ENCODE peak calls at places on chromosomes 13 and 19, in ten cellular contexts. One of them, this sample, is unnamed.

GRCh38 chr13:107574517-107575215 is 640.7 kb downstream of the LIG4 start:
- DNase-seq in prostate gland: no peak
- DNase-seq in mesendoderm: peak; percentile 40
- DNase-seq in SK-N-SH: no peak
- DNase-seq in tibial artery: no peak
- DNase-seq in adrenal gland: no peak
- DNase-seq in ascending aorta: no peak
- DNase-seq in MM.1S: no peak
- DNase-seq in body of pancreas: no peak
- DNase-seq in GM23248: no peak
- DNase-seq in this sample: no peak

GRCh38 chr13:67063036-67063435 is 167.1 kb downstream of the PCDH9 start:
- DNase-seq in ascending aorta: no peak
- DNase-seq in tibial artery: no peak
- DNase-seq in prostate gland: no peak
- DNase-seq in mesendoderm: no peak
- DNase-seq in adrenal gland: no peak
- DNase-seq in GM23248: no peak
- DNase-seq in SK-N-SH: no peak
- DNase-seq in body of pancreas: no peak
- DNase-seq in MM.1S: no peak
- DNase-seq in this sample: no peak

GRCh38 chr19:57244513-57244912 is 4.1 kb downstream of the ZNF805 start:
- DNase-seq in body of pancreas: no peak
- DNase-seq in prostate gland: no peak
- DNase-seq in SK-N-SH: no peak
- DNase-seq in MM.1S: no peak
- DNase-seq in ascending aorta: no peak
- DNase-seq in GM23248: no peak
- DNase-seq in adrenal gland: no peak
- DNase-seq in mesendoderm: no peak
- DNase-seq in tibial artery: no peak
- DNase-seq in this sample: no peak

GRCh38 chr19:12868540-12869112 is 12.6 kb downstream of the DNASE2 start:
- DNase-seq in SK-N-SH: peak; percentile 63
- DNase-seq in mesendoderm: peak; percentile 69
- DNase-seq in adrenal gland: no peak
- DNase-seq in body of pancreas: no peak
- DNase-seq in prostate gland: no peak
- DNase-seq in ascending aorta: no peak
- DNase-seq in GM23248: peak; percentile 25
- DNase-seq in tibial artery: no peak
- DNase-seq in MM.1S: no peak
- DNase-seq in this sample: no peak

GRCh38 chr19:6480843-6481415 is 658 bp downstream of the DENND1C start:
- DNase-seq in body of pancreas: no peak
- DNase-seq in prostate gland: no peak
- DNase-seq in tibial artery: no peak
- DNase-seq in SK-N-SH: no peak
- DNase-seq in adrenal gland: no peak
- DNase-seq in MM.1S: no peak
- DNase-seq in mesendoderm: no peak
- DNase-seq in GM23248: no peak
- DNase-seq in ascending aorta: no peak
- DNase-seq in this sample: no peak

GRCh38 chr19:40695881-40696280 is 5.4 kb upstream of the NUMBL start:
- DNase-seq in MM.1S: no peak
- DNase-seq in mesendoderm: no peak
- DNase-seq in body of pancreas: no peak
- DNase-seq in ascending aorta: no peak
- DNase-seq in GM23248: no peak
- DNase-seq in adrenal gland: no peak
- DNase-seq in tibial artery: no peak
- DNase-seq in SK-N-SH: no peak
- DNase-seq in prostate gland: no peak
- DNase-seq in this sample: no peak

GRCh38 chr13:28582225-28582891 is 76.6 kb upstream of the POMP start:
- DNase-seq in ascending aorta: no peak
- DNase-seq in MM.1S: no peak
- DNase-seq in body of pancreas: no peak
- DNase-seq in tibial artery: no peak
- DNase-seq in GM23248: no peak
- DNase-seq in mesendoderm: peak; percentile 34
- DNase-seq in SK-N-SH: no peak
- DNase-seq in adrenal gland: no peak
- DNase-seq in prostate gland: no peak
- DNase-seq in this sample: no peak

GRCh38 chr13:42615691-42616090 is 41.7 kb downstream of the TNFSF11 start:
- DNase-seq in body of pancreas: no peak
- DNase-seq in tibial artery: no peak
- DNase-seq in ascending aorta: no peak
- DNase-seq in GM23248: no peak
- DNase-seq in mesendoderm: no peak
- DNase-seq in MM.1S: no peak
- DNase-seq in adrenal gland: no peak
- DNase-seq in SK-N-SH: no peak
- DNase-seq in prostate gland: no peak
- DNase-seq in this sample: no peak

GRCh38 chr13:43365042-43365344 is 341.6 kb downstream of the DNAJC15 start:
- DNase-seq in tibial artery: no peak
- DNase-seq in SK-N-SH: no peak
- DNase-seq in ascending aorta: no peak
- DNase-seq in prostate gland: no peak
- DNase-seq in mesendoderm: no peak
- DNase-seq in adrenal gland: no peak
- DNase-seq in MM.1S: no peak
- DNase-seq in GM23248: no peak
- DNase-seq in body of pancreas: no peak
- DNase-seq in this sample: no peak

DNA sequence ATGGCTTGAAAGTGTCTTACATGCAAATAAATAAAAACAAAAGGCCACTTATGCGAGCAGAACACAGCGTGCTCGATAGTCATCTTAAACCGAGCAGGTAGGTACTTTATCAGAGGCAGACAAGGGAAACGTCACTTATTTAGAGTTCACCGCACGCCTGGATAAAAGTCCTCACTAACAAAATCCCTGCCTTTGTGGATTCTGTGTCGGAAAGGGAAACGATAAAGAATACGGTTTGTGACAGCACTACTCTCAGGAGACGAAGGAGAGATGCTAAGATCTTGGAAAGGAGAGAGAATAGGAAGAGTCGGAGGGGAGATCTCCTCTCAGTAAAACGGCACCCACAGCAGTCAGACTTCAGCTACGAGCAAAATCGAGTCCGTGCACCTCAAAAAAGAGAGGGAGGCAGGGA is 581 bp downstream of the RCBTB1 start:
- DNase-seq in tibial artery: no peak
- DNase-seq in GM23248: peak; percentile 28
- DNase-seq in ascending aorta: no peak
- DNase-seq in prostate gland: no peak
- DNase-seq in MM.1S: peak; percentile 14
- DNase-seq in mesendoderm: peak; percentile 47
- DNase-seq in adrenal gland: no peak
- DNase-seq in body of pancreas: no peak
- DNase-seq in SK-N-SH: no peak
- DNase-seq in this sample: no peak
- H3K27ac ChIP-seq in tibial artery: peak overlapping the region; percentile 77
- H3K27ac ChIP-seq in GM23248: no peak overlapping the region
- H3K27ac ChIP-seq in ascending aorta: peak overlapping the region; percentile 71
- H3K27ac ChIP-seq in prostate gland: peak overlapping the region; percentile 83
- H3K27ac ChIP-seq in MM.1S: peak overlapping the region; percentile 23
- H3K27ac ChIP-seq in mesendoderm: peak overlapping the region; percentile 46
- H3K27ac ChIP-seq in adrenal gland: peak overlapping the region; percentile 85
- H3K27ac ChIP-seq in body of pancreas: peak overlapping the region; percentile 81
- H3K27ac ChIP-seq in SK-N-SH: peak overlapping the region; percentile 74
- H3K27ac ChIP-seq in this sample: peak overlapping the region; percentile 83

GRCh38 chr13:77915676-77916075 is 3.0 kb downstream of the EDNRB start:
- DNase-seq in tibial artery: no peak
- DNase-seq in body of pancreas: no peak
- DNase-seq in ascending aorta: no peak
- DNase-seq in mesendoderm: no peak
- DNase-seq in prostate gland: no peak
- DNase-seq in SK-N-SH: no peak
- DNase-seq in MM.1S: no peak
- DNase-seq in GM23248: no peak
- DNase-seq in adrenal gland: no peak
- DNase-seq in this sample: no peak

GRCh38 chr13:77916481-77916880 is 2.1 kb downstream of the EDNRB start:
- DNase-seq in prostate gland: no peak
- DNase-seq in ascending aorta: no peak
- DNase-seq in GM23248: no peak
- DNase-seq in body of pancreas: no peak
- DNase-seq in mesendoderm: no peak
- DNase-seq in adrenal gland: no peak
- DNase-seq in tibial artery: no peak
- DNase-seq in SK-N-SH: no peak
- DNase-seq in MM.1S: no peak
- DNase-seq in this sample: no peak

GRCh38 chr13:77919351-77920294 is 992 bp upstream of the EDNRB start:
- DNase-seq in body of pancreas: peak; percentile 23
- DNase-seq in SK-N-SH: peak; percentile 56
- DNase-seq in adrenal gland: peak; percentile 28
- DNase-seq in prostate gland: peak; percentile 8
- DNase-seq in MM.1S: no peak
- DNase-seq in GM23248: peak; percentile 55
- DNase-seq in tibial artery: peak; percentile 20
- DNase-seq in mesendoderm: peak; percentile 75
- DNase-seq in ascending aorta: peak; percentile 62
- DNase-seq in this sample: no peak

GRCh38 chr13:77918391-77919261 is at the start of gene EDNRB:
- DNase-seq in tibial artery: peak; percentile 31
- DNase-seq in adrenal gland: peak; percentile 35
- DNase-seq in MM.1S: no peak
- DNase-seq in prostate gland: peak; percentile 12
- DNase-seq in GM23248: peak; percentile 62
- DNase-seq in ascending aorta: peak; percentile 67
- DNase-seq in SK-N-SH: peak; percentile 39
- DNase-seq in body of pancreas: peak; percentile 29
- DNase-seq in mesendoderm: peak; percentile 74
- DNase-seq in this sample: no peak
- H3K4me3 ChIP-seq in tibial artery: peak within 1 kb of the TSS; percentile 51
- H3K4me3 ChIP-seq in adrenal gland: peak within 1 kb of the TSS; percentile 36
- H3K4me3 ChIP-seq in MM.1S: no peak within 1 kb of the TSS
- H3K4me3 ChIP-seq in prostate gland: peak within 1 kb of the TSS; percentile 39
- H3K4me3 ChIP-seq in GM23248: peak within 1 kb of the TSS; percentile 77
- H3K4me3 ChIP-seq in ascending aorta: peak within 1 kb of the TSS; percentile 58
- H3K4me3 ChIP-seq in SK-N-SH: peak within 1 kb of the TSS; percentile 38
- H3K4me3 ChIP-seq in body of pancreas: no peak within 1 kb of the TSS
- H3K4me3 ChIP-seq in mesendoderm: peak within 1 kb of the TSS; percentile 61
- H3K4me3 ChIP-seq in this sample: peak within 1 kb of the TSS; percentile 47

DNA sequence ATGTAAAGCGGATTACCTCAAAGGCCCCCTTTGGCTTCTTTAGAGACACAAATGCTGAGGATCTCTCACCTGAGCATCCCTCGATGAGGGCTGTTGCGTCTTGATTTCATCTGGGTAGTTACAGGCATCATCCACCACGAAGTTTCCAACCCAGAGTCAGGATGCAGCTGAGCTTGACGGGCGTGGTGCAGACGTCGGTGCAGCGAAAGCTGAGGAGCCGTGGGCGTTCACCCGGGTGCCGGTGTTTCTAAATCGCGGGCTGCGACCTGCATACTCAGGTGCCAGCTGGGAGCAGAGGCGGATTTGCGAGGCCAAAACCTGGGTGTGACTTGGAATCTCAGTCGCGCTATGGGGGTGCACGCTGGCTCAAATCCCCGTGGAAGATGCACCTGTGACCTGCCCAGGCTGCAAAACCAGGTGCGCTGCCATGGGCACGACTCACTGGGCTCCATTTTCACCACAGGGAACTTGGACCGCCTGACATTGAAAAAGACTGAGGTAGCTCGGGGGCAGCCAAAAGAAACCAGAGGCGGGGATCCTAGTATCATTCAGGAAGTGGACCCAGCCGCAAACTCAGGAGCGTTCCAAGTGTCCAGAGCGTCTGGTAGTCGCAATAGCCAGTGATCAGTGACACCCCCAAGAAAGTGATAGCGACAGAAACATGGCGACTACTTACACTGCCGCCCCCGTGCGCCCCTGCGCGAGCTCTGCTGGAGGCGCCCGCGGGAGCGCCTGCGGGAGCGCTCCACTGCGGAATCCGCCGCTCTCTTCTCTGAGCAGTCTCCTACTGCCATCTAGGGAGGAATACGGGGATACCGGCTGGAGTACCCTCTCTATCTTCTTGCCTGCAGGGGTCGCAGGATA is 36.4 kb upstream of the IGFL4 start:
- DNase-seq in SK-N-SH: peak; percentile 90
- DNase-seq in GM23248: peak; percentile 90
- DNase-seq in mesendoderm: peak; percentile 94
- DNase-seq in tibial artery: peak; percentile 21
- DNase-seq in body of pancreas: peak; percentile 47
- DNase-seq in adrenal gland: peak; percentile 66
- DNase-seq in MM.1S: peak; percentile 43
- DNase-seq in prostate gland: peak; percentile 46
- DNase-seq in ascending aorta: no peak
- DNase-seq in this sample: no peak
- H3K27me3 ChIP-seq in SK-N-SH: peaks cover 27% of the 10 kb centered on the region
- H3K27me3 ChIP-seq in GM23248: peaks cover 56% of the 10 kb centered on the region
- H3K27me3 ChIP-seq in mesendoderm: no peaks in the 10 kb centered on the region
- H3K27me3 ChIP-seq in tibial artery: no peaks in the 10 kb centered on the region
- H3K27me3 ChIP-seq in body of pancreas: peaks cover 14% of the 10 kb centered on the region
- H3K27me3 ChIP-seq in adrenal gland: peaks cover 33% of the 10 kb centered on the region
- H3K27me3 ChIP-seq in MM.1S: peaks cover 68% of the 10 kb centered on the region
- H3K27me3 ChIP-seq in prostate gland: peaks cover 2% of the 10 kb centered on the region
- H3K27me3 ChIP-seq in ascending aorta: peaks cover 3% of the 10 kb centered on the region
- H3K27me3 ChIP-seq in this sample: no peaks in the 10 kb centered on the region

GRCh38 chr13:113855012-113855921 is 8.6 kb downstream of the GAS6 start:
- DNase-seq in MM.1S: no peak
- DNase-seq in SK-N-SH: no peak
- DNase-seq in tibial artery: peak; percentile 22
- DNase-seq in prostate gland: no peak
- DNase-seq in ascending aorta: no peak
- DNase-seq in mesendoderm: no peak
- DNase-seq in body of pancreas: peak; percentile 6
- DNase-seq in adrenal gland: no peak
- DNase-seq in GM23248: no peak
- DNase-seq in this sample: no peak

GRCh38 chr13:113857531-113858195 is 6.2 kb downstream of the GAS6 start:
- DNase-seq in tibial artery: no peak
- DNase-seq in ascending aorta: no peak
- DNase-seq in adrenal gland: no peak
- DNase-seq in MM.1S: peak; percentile 73
- DNase-seq in body of pancreas: peak; percentile 3
- DNase-seq in SK-N-SH: no peak
- DNase-seq in mesendoderm: no peak
- DNase-seq in GM23248: no peak
- DNase-seq in prostate gland: no peak
- DNase-seq in this sample: peak; percentile 67

GRCh38 chr13:113854238-113855011 is 9.5 kb downstream of the GAS6 start:
- DNase-seq in mesendoderm: no peak
- DNase-seq in ascending aorta: no peak
- DNase-seq in SK-N-SH: no peak
- DNase-seq in adrenal gland: peak; percentile 47
- DNase-seq in body of pancreas: peak; percentile 13
- DNase-seq in prostate gland: no peak
- DNase-seq in GM23248: peak; percentile 56
- DNase-seq in MM.1S: peak; percentile 65
- DNase-seq in tibial artery: peak; percentile 69
- DNase-seq in this sample: no peak

GRCh38 chr13:113856716-113857065 is 7.2 kb downstream of the GAS6 start:
- DNase-seq in SK-N-SH: no peak
- DNase-seq in body of pancreas: peak; percentile 10
- DNase-seq in adrenal gland: peak; percentile 72
- DNase-seq in ascending aorta: no peak
- DNase-seq in prostate gland: no peak
- DNase-seq in MM.1S: no peak
- DNase-seq in mesendoderm: no peak
- DNase-seq in GM23248: peak; percentile 46
- DNase-seq in tibial artery: no peak
- DNase-seq in this sample: no peak

GRCh38 chr13:113855931-113856715 is 7.8 kb downstream of the GAS6 start:
- DNase-seq in prostate gland: no peak
- DNase-seq in mesendoderm: no peak
- DNase-seq in SK-N-SH: no peak
- DNase-seq in tibial artery: no peak
- DNase-seq in MM.1S: peak; percentile 30
- DNase-seq in ascending aorta: no peak
- DNase-seq in GM23248: no peak
- DNase-seq in body of pancreas: peak; percentile 6
- DNase-seq in adrenal gland: no peak
- DNase-seq in this sample: no peak
- H3K27ac ChIP-seq in prostate gland: peak overlapping the region; percentile 9
- H3K27ac ChIP-seq in mesendoderm: no peak overlapping the region
- H3K27ac ChIP-seq in SK-N-SH: peak overlapping the region; percentile 32
- H3K27ac ChIP-seq in tibial artery: no peak overlapping the region
- H3K27ac ChIP-seq in MM.1S: peak overlapping the region; percentile 98
- H3K27ac ChIP-seq in ascending aorta: no peak overlapping the region
- H3K27ac ChIP-seq in GM23248: peak overlapping the region; percentile 21
- H3K27ac ChIP-seq in body of pancreas: no peak overlapping the region
- H3K27ac ChIP-seq in adrenal gland: no peak overlapping the region
- H3K27ac ChIP-seq in this sample: peak overlapping the region; percentile 77